ENCODE peak calls at places on chromosomes 4 and X, in eight cellular contexts. Q, A, N, Y, M, O, P and J are unnamed samples.
A peak's percentile ranks its signal among the peaks of the same experiment; 100 is the strongest.

GRCh38 chr4:142615324-142615665 is 230.8 kb downstream of the INPP4B start:
- DNase-seq in O (no peak), Y (no peak), A (no peak), P (peak; percentile 46), M (peak; percentile 87), Q (no peak), N (peak; percentile 85), J (no peak)

GRCh38 chrX:31652651-31653050 is 580.8 kb upstream of the FTHL17 start:
- DNase-seq in N (no peak), A (no peak), M (no peak), Q (no peak), Y (no peak), P (no peak), O (no peak), J (no peak)

GRCh38 chrX:23737413-23737812 is 5.7 kb downstream of the ACOT9 start:
- DNase-seq in O (no peak), Q (no peak), P (no peak), A (no peak), M (peak; percentile 13), Y (no peak), N (peak; percentile 12), J (no peak)

GRCh38 chr4:11218692-11219091 is 210.0 kb downstream of the HS3ST1 start:
- DNase-seq in O (no peak), M (no peak), P (no peak), N (no peak), A (no peak), Y (no peak), Q (no peak), J (no peak)

GRCh38 chrX:7219153-7219705 is 71.3 kb upstream of the PUDP start:
- DNase-seq in Q (no peak), O (no peak), Y (peak; percentile 58), M (no peak), A (no peak), P (no peak), N (no peak), J (no peak)

GRCh38 chrX:112477653-112478052 is 202.1 kb downstream of the LHFPL1 start:
- DNase-seq in Y (no peak), N (no peak), P (no peak), O (no peak), Q (no peak), M (no peak), A (no peak), J (no peak)

GRCh38 chrX:67555578-67556203 is 11.9 kb downstream of the AR start:
- DNase-seq in M (no peak), Y (peak; percentile 27), Q (no peak), N (peak; percentile 32), A (peak; percentile 20), O (peak; percentile 61), P (peak; percentile 22), J (no peak)

GRCh38 chrX:108664701-108665100 is 71.7 kb downstream of the IRS4 start:
- DNase-seq in Q (no peak), P (no peak), N (peak; percentile 2), Y (no peak), A (no peak), M (no peak), O (no peak), J (no peak)

GRCh38 chrX:55695227-55696018 is 22.1 kb upstream of the RRAGB start:
- DNase-seq in A (no peak), Y (no peak), P (no peak), N (no peak), M (no peak), Q (peak; percentile 33), O (no peak), J (no peak)

GRCh38 chr4:76897522-76898384 is at the start of gene SOWAHB:
- DNase-seq in P (no peak), A (no peak), Y (peak; percentile 92), M (no peak), O (peak; percentile 23), Q (peak; percentile 42), N (no peak), J (peak; percentile 64)

GRCh38 chrX:67543818-67544217 is at the start of gene AR:
- DNase-seq in Q (no peak), O (peak; percentile 61), M (peak; percentile 60), P (peak; percentile 70), N (peak; percentile 74), Y (peak; percentile 46), A (peak; percentile 57), J (peak; percentile 83)

GRCh38 chrX:48937065-48937907 is 18.5 kb upstream of the PIM2 start:
- DNase-seq in M (peak; percentile 26), N (peak; percentile 51), P (peak; percentile 82), O (no peak), Y (no peak), A (peak; percentile 25), Q (peak; percentile 95), J (peak; percentile 32)

GRCh38 chr4:185682236-185682635 is 129.8 kb downstream of the SORBS2 start:
- DNase-seq in P (peak; percentile 65), M (peak; percentile 83), O (no peak), Q (no peak), A (no peak), Y (no peak), N (peak; percentile 88), J (no peak)

GRCh38 chr4:127959794-127960193 is 5.2 kb downstream of the MFSD8 start:
- DNase-seq in A (no peak), Y (no peak), M (no peak), O (no peak), P (no peak), Q (no peak), N (no peak), J (no peak)

GRCh38 chrX:153626863-153627674 is 19.9 kb upstream of the DUSP9 start:
- DNase-seq in M (no peak), N (no peak), P (no peak), O (no peak), Y (no peak), Q (no peak), A (no peak), J (no peak)

DNA sequence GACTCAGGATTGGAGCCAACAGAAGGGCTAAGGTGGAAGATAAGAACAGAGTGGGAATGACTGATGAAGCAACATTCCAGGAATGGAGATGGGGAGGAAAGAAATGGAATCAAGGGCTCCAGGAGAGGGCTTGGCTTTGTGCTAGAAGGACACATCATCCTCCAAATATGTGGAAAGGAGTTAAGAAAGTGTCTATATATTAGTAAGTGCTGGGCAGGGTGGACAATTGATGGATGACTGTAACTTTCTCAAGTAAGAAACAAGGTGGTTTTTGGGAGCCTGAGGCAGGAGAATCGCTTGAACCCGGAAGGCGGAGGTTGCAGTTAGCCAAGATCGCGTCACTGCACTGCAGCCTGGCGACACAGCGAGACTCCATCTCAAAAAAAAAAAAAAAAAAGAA is 71.6 kb upstream of the NFKB1 start:
- DNase-seq in Q (no peak), O (no peak), P (peak; percentile 77), A (no peak), N (peak; percentile 99), M (peak; percentile 98), Y (no peak), J (no peak)
- H3K4me3 ChIP-seq in Q (no peak overlapping the region), O (no peak overlapping the region), P (no peak overlapping the region), A (no peak overlapping the region), N (peak overlapping the region; percentile 12), M (peak overlapping the region; percentile 44), Y (no peak overlapping the region), J (no peak overlapping the region)

GRCh38 chr4:72365981-72366380 is 203.0 kb downstream of the ADAMTS3 start:
- DNase-seq in N (no peak), A (no peak), O (no peak), Y (no peak), Q (no peak), P (no peak), M (no peak), J (no peak)

GRCh38 chr4:72365016-72365415 is 204.0 kb downstream of the ADAMTS3 start:
- DNase-seq in Y (no peak), A (no peak), M (no peak), Q (no peak), O (no peak), N (no peak), P (no peak), J (no peak)

DNA sequence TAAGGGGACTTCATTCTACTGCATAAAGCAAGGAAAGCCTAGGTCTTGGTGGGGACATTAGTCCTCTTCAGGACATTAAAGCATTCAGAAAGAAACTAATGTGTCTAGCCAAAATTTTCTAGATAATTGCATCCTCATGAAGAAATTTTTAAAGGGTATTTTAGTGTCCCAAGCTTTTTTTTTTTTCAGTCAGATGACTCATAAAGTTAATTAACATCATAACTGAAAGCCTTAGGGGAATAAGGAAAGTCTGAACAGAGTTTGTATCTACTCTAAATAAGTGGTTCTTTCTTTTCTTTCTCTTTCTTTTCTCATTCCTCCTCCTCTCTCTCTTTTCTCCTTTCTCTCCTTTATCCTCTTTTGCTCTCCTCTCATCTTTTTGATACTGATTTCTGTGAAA is 202.4 kb downstream of the ADAMTS3 start:
- DNase-seq in Q (no peak), O (no peak), A (no peak), M (no peak), N (no peak), P (no peak), Y (no peak), J (no peak)
- H3K4me3 ChIP-seq in Q (no peak overlapping the region), O (no peak overlapping the region), A (no peak overlapping the region), M (no peak overlapping the region), N (no peak overlapping the region), P (no peak overlapping the region), Y (no peak overlapping the region), J (no peak overlapping the region)

DNA sequence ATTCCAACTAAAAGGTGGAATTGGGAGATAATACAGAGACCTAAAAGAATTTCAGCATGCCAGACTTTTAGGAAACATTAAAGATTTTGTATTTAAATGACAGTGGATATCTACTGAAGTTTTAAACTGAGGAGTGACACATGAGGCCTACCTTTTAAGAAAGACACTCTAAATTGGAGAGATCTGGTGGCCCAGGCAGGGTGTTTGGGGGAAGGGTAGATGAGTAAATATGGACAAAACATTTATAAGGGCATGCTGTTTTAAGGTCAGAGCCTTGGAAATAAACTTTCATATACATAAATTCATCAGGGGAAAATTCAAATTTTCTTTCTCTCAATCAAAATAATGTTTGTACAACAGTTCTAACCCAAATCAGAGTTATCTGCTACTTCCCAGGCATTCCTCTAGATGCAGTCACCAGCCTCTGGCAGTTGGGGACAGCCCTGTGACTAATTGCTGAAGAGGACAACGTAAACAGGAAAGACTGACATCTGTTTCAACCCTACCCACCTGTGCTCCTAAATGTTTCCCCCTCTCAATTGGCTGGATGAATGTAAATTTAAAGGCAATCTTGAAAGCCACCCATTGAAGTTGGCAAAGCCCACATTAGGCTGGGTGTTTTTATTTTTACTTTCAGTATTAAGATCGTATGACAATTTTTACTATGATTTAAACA is 1646.9 kb upstream of the ADGRL3 start:
- DNase-seq in Q (no peak), Y (no peak), A (no peak), N (peak; percentile 33), M (peak; percentile 25), P (no peak), O (no peak), J (no peak)
- H3K4me3 ChIP-seq in Q (no peak overlapping the region), Y (no peak overlapping the region), A (peak overlapping the region; percentile 30), N (no peak overlapping the region), M (peak overlapping the region; percentile 45), P (no peak overlapping the region), O (no peak overlapping the region), J (peak overlapping the region; percentile 31)

DNA sequence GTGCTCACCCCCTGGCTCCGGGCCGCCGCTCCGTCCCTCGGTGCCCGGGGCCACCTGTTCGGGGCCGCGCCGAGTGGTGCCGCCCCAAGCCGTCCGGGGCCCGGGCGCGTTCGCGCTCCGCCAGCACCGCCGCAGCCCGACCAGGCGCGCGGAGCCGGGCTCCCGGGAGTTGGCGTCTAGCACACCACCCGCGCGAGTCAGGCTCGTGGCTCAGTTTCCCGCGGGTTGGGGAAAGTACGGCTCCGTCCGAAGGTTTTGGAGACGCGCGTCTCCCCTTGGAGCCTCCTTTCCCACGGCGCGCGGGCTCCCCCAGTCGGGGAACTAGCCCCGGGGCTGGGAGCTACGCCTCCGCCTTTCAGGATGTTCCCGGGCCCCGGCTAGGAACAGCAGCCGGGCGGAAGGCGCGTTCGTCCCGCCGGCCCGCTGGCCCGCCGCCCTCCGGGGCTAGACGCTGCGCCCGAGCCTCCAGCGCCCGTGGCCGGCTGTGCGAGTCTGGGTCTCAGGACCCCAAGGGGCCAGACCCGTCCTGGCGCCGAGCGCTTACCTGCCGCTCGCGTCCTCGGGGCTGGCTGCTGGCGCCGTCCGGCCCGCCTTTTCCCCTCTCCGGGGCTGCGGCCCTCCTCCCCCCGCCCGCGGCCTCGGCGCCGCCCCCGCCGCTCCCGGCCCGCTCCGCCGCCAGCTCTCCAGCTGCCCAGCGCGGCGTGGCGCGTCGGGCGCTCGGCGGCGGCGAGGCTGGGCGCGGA is at the start of gene ADGRG2:
- DNase-seq in A (no peak), M (peak; percentile 7), Q (no peak), N (peak; percentile 21), Y (no peak), P (peak; percentile 6), O (no peak), J (peak; percentile 70)
- H3K4me3 ChIP-seq in A (peak within 1 kb of the TSS; percentile 40), M (peak within 1 kb of the TSS; percentile 28), Q (no peak within 1 kb of the TSS), N (no peak within 1 kb of the TSS), Y (peak within 1 kb of the TSS; percentile 31), P (peak within 1 kb of the TSS; percentile 12), O (no peak within 1 kb of the TSS), J (peak within 1 kb of the TSS; percentile 57)